ENCODE peak calls at places on chromosome 18, in four cellular contexts. R is K562, G is HepG2, F is H1. Q is an unnamed sample.

GRCh38 chr18:63162271-63163014 is 157.1 kb downstream of the BCL2 start:
- DNase-seq in R (no peak), F (no peak), G (no peak), Q (peak; percentile 80)

GRCh38 chr18:70371908-70372307 is 83.1 kb downstream of the SOCS6 start:
- DNase-seq in G (no peak), F (no peak), R (no peak), Q (no peak)

GRCh38 chr18:11040823-11041712 is 108.3 kb downstream of the PIEZO2 start:
- DNase-seq in R (peak; percentile 47), G (peak; percentile 94), F (peak; percentile 58), Q (no peak)

GRCh38 chr18:74541703-74542555 is 7.6 kb downstream of the CNDP1 start:
- DNase-seq in F (no peak), G (peak; percentile 92), R (no peak), Q (no peak)

GRCh38 chr18:37361223-37362157 is 204.1 kb downstream of the CELF4 start:
- DNase-seq in G (no peak), R (no peak), F (peak; percentile 57), Q (no peak)

GRCh38 chr18:22167471-22168151 is 1.8 kb upstream of the GATA6 start:
- DNase-seq in G (no peak), F (peak; percentile 64), R (no peak), Q (no peak)

GRCh38 chr18:12307251-12307736 is 747 bp upstream of the TUBB6 start:
- DNase-seq in R (no peak), G (no peak), F (no peak), Q (no peak)

GRCh38 chr18:75066936-75067335 is 142.0 kb downstream of the PTGR3 start:
- DNase-seq in G (no peak), F (no peak), R (no peak), Q (no peak)

GRCh38 chr18:27004056-27004829 is 138.7 kb upstream of the AQP4 start:
- DNase-seq in F (no peak), G (no peak), R (no peak), Q (no peak)

DNA sequence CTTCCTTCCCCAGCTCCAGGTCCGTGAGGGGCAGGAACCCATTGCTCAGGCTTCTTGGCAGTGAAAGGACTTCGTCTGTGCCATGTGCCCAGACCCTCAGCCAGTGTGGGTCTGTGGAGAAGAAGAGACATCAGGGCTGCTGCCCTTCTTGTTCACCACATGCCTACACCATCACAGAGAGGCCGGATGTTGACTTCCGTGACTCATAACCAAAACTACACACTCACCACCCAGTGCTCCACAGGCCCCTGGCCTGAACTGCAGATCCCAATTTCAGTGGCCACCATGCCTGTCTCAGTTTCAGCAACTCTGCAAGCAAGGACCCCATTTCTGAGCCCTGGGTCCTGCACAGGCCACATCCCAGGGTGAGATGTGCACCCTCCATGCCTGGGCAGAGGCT is 332.6 kb upstream of the SALL3 start:
- DNase-seq in F (no peak), R (no peak), G (no peak), Q (no peak)
- TF ChIP-seq CBX5 in F (no peak), R (no peak), G (no peak), Q (no peak)

DNA sequence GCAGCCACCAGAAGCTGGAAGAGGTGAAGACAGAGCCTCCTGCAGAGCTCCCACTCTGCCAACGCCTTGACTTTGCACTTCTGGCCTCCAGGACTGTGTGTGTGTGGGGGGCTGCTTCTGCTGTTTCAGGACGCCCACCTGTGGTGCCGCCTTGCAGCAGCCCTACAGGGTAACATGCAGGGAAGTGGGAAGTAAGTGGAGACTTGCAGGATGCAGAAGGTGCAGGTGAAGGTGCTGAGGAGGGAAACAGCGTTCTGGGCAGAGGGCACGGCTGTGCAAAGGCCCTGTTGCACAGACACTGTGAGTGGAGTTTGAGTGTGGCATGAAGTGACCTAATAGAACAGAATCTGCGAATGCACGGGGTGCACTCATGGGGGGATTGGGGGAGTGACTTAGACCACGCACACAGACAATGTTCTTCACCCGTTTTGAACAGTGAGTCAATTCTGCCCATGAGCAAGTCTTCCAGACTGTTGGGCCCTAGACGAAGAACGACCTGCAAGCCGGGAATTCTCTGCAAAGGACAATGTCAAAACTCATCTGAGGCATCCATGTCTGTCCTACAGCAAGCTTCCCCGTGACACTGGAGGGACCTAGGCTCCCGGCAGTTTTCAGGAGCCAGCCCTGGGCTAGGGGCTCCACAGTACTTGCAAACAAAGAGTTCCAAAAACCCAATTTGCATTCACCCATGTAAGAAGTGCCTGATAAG is 19.1 kb downstream of the MBP start:
- DNase-seq in R (no peak), G (no peak), F (peak; percentile 35), Q (no peak)
- H3K36me3 ChIP-seq in R (no peaks in the 10 kb centered on the region), G (no peaks in the 10 kb centered on the region), F (no peaks in the 10 kb centered on the region), Q (peaks cover 12% of the 10 kb centered on the region)

GRCh38 chr18:4256786-4257417 is 198.2 kb downstream of the DLGAP1 start:
- DNase-seq in F (no peak), R (no peak), G (no peak), Q (no peak)
- TF ChIP-seq CTCF in F (no peak), R (no peak), G (no peak), Q (no peak)

DNA sequence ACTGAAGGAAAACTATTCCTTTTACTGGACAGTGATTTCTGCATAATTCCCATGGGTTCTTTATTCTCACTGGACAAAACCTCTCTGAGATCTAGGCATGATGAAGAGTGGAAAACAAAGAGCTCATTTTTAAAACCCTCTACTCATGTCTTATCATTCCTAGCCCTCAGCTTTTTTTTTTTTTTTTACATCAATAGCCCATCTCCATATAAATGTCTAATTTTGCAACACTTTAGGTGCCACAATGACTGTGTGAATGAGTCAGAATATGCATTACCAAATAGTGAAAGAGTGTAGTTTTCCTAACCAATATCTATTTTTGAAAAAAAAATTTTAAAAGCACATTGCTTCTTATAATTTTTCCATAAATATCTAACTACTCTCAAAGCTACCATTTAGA is 74.8 kb downstream of the TCF4 start:
- DNase-seq in R (no peak), F (no peak), G (no peak), Q (no peak)
- TF ChIP-seq CBX5 in R (no peak), F (no peak), G (no peak), Q (no peak)

DNA sequence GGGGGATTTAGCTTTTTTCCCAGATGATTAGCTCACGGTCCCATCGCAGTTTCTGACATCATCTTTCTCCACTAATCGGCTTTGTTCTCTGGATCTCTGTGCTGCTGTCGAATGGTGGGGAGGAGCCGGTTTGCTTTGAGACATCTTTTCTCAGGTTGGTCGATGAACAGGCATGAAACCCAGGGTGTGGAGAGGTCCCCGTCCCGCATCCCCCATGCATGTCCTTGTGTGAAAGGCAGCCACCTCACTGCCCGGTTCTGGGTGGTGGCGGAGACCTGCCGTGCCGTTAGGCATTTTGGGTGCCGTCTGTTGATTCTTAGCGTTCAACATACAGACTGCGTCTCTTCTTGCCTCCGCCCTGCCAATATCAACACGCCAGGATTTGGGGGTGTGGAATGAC is 57.8 kb downstream of the CTDP1 start:
- DNase-seq in F (no peak), G (no peak), R (no peak), Q (no peak)
- H3K36me3 ChIP-seq in F (peaks cover 32% of the 10 kb centered on the region), G (peaks cover 55% of the 10 kb centered on the region), R (peaks cover 25% of the 10 kb centered on the region), Q (peaks cover 23% of the 10 kb centered on the region)

Q was measured in GM12878.